ENCODE peak calls at places on chromosome 4, in five cellular contexts. One of them, this sample, is unnamed.

GRCh38 chr4:175622887-175623286 is 189.2 kb downstream of the GPM6A start:
- DNase-seq in colonic mucosa: no peak
- DNase-seq in fibroblast of gingiva: no peak
- DNase-seq in iris pigment epithelial cell: no peak
- DNase-seq in NCI-H2029: no peak
- DNase-seq in this sample: no peak

GRCh38 chr4:14218641-14219040 is 591.1 kb upstream of the BOD1L1 start:
- DNase-seq in iris pigment epithelial cell: no peak
- DNase-seq in colonic mucosa: peak
- DNase-seq in fibroblast of gingiva: peak
- DNase-seq in NCI-H2029: no peak
- DNase-seq in this sample: no peak

GRCh38 chr4:10344824-10345223 is 112.4 kb downstream of the ZNF518B start:
- DNase-seq in NCI-H2029: no peak
- DNase-seq in colonic mucosa: no peak
- DNase-seq in fibroblast of gingiva: no peak
- DNase-seq in iris pigment epithelial cell: no peak
- DNase-seq in this sample: no peak

GRCh38 chr4:72666910-72667309 is 97.9 kb upstream of the ADAMTS3 start:
- DNase-seq in colonic mucosa: no peak
- DNase-seq in NCI-H2029: no peak
- DNase-seq in fibroblast of gingiva: no peak
- DNase-seq in iris pigment epithelial cell: no peak
- DNase-seq in this sample: no peak

GRCh38 chr4:4829837-4830236 is 29.6 kb upstream of the MSX1 start:
- DNase-seq in fibroblast of gingiva: no peak
- DNase-seq in colonic mucosa: no peak
- DNase-seq in NCI-H2029: no peak
- DNase-seq in iris pigment epithelial cell: no peak
- DNase-seq in this sample: no peak

GRCh38 chr4:170030121-170030520 is 3.9 kb upstream of the MFAP3L start:
- DNase-seq in fibroblast of gingiva: no peak
- DNase-seq in colonic mucosa: no peak
- DNase-seq in NCI-H2029: no peak
- DNase-seq in iris pigment epithelial cell: no peak
- DNase-seq in this sample: no peak

GRCh38 chr4:41140410-41140809 is 73.9 kb downstream of the APBB2 start:
- DNase-seq in fibroblast of gingiva: no peak
- DNase-seq in colonic mucosa: no peak
- DNase-seq in NCI-H2029: no peak
- DNase-seq in iris pigment epithelial cell: no peak
- DNase-seq in this sample: no peak

GRCh38 chr4:76233967-76234678 is 17.4 kb upstream of the FAM47E start:
- DNase-seq in NCI-H2029: no peak
- DNase-seq in iris pigment epithelial cell: no peak
- DNase-seq in fibroblast of gingiva: no peak
- DNase-seq in colonic mucosa: peak
- DNase-seq in this sample: no peak

GRCh38 chr4:83011779-83012630 is 1.4 kb upstream of the LIN54 start:
- DNase-seq in NCI-H2029: no peak
- DNase-seq in fibroblast of gingiva: no peak
- DNase-seq in iris pigment epithelial cell: no peak
- DNase-seq in colonic mucosa: peak
- DNase-seq in this sample: no peak

GRCh38 chr4:15349426-15349825 is 78.4 kb upstream of the C1QTNF7 start:
- DNase-seq in NCI-H2029: no peak
- DNase-seq in colonic mucosa: no peak
- DNase-seq in iris pigment epithelial cell: no peak
- DNase-seq in fibroblast of gingiva: peak
- DNase-seq in this sample: no peak

GRCh38 chr4:1842993-1843448 is 12.9 kb downstream of the LETM1 start:
- DNase-seq in NCI-H2029: no peak
- DNase-seq in iris pigment epithelial cell: peak
- DNase-seq in fibroblast of gingiva: peak
- DNase-seq in colonic mucosa: no peak
- DNase-seq in this sample: peak

This sample was measured in fibroblast of the conjunctiva.